ENCODE peak calls at places on chromosomes 16 and 17, in seven cellular contexts. R is NB4, M is ureter, J is RKO, O is EL, E is psoas muscle, G is non-pigmented ciliary epithelial cell. S is an unnamed sample.

GRCh38 chr17:57739402-57740224 is 5.5 kb downstream of the CCDC182 start:
- DNase-seq in R (peak; percentile 43), O (no peak), E (no peak), M (no peak), J (peak; percentile 8), G (no peak), S (peak; percentile 15)

GRCh38 chr17:12522743-12523181 is 142.9 kb upstream of the MYOCD start:
- DNase-seq in J (no peak), O (peak; percentile 82), R (no peak), G (peak; percentile 6), M (no peak), E (no peak), S (no peak)

GRCh38 chr17:41864498-41864836 is 756 bp downstream of the KLHL11 start:
- DNase-seq in M (no peak), R (no peak), O (peak; percentile 36), J (no peak), G (no peak), E (no peak), S (no peak)

GRCh38 chr17:38742431-38743308 is 5.5 kb downstream of the PCGF2 start:
- DNase-seq in J (peak; percentile 55), M (peak; percentile 79), O (no peak), R (no peak), E (no peak), G (peak; percentile 56), S (peak; percentile 95)

GRCh38 chr16:583470-583814 is 6.4 kb upstream of the RAB40C start:
- DNase-seq in O (no peak), J (no peak), R (peak; percentile 19), E (no peak), G (no peak), M (no peak), S (no peak)

GRCh38 chr17:32609085-32609484 is 122.3 kb downstream of the CDK5R1 start:
- DNase-seq in O (peak; percentile 23), E (peak; percentile 56), M (peak; percentile 65), R (peak; percentile 82), G (no peak), J (peak; percentile 15), S (peak; percentile 26)

GRCh38 chr16:79370736-79371135 is 229.8 kb downstream of the MAF start:
- DNase-seq in M (no peak), J (no peak), E (no peak), O (no peak), R (no peak), G (no peak), S (no peak)

GRCh38 chr17:17723354-17724261 is 42.4 kb downstream of the RAI1 start:
- DNase-seq in R (peak; percentile 63), O (peak; percentile 85), M (no peak), E (no peak), G (no peak), J (no peak), S (peak; percentile 70)

GRCh38 chr17:38939987-38940386 is 14.6 kb downstream of the LASP1NB start:
- DNase-seq in O (no peak), E (no peak), R (no peak), J (no peak), G (no peak), M (no peak), S (no peak)

GRCh38 chr16:27446721-27447120 is 44.7 kb downstream of the IL21R start:
- DNase-seq in R (peak; percentile 19), G (no peak), M (no peak), E (no peak), J (no peak), O (no peak), S (no peak)

GRCh38 chr17:80023261-80024205 is 12.1 kb downstream of the TBC1D16 start:
- DNase-seq in O (no peak), J (no peak), M (no peak), E (no peak), G (no peak), R (no peak), S (no peak)

GRCh38 chr17:79970576-79971068 is 65.0 kb downstream of the TBC1D16 start:
- DNase-seq in R (peak; percentile 78), M (no peak), O (peak; percentile 19), E (no peak), J (no peak), G (no peak), S (peak; percentile 74)

GRCh38 chr16:68778551-68779231 is 41.6 kb downstream of the CDH1 start:
- DNase-seq in G (no peak), J (no peak), M (peak; percentile 48), O (no peak), R (no peak), E (no peak), S (no peak)

GRCh38 chr16:58615280-58615679 is 14.3 kb downstream of the CNOT1 start:
- DNase-seq in G (no peak), M (no peak), O (peak; percentile 72), R (no peak), E (no peak), J (no peak), S (no peak)

GRCh38 chr17:78600181-78600651 is 23.0 kb upstream of the DNAH17 start:
- DNase-seq in G (no peak), R (no peak), J (peak; percentile 41), M (no peak), E (no peak), O (no peak), S (peak; percentile 72)

GRCh38 chr16:84220851-84221250 is 19.0 kb downstream of the KCNG4 start:
- DNase-seq in E (no peak), G (peak; percentile 48), M (no peak), O (peak; percentile 21), J (no peak), R (no peak), S (no peak)

GRCh38 chr17:8223356-8224063 is 13.1 kb upstream of the AURKB start:
- DNase-seq in O (peak; percentile 68), J (peak; percentile 79), E (peak; percentile 76), M (peak; percentile 75), R (peak; percentile 88), G (no peak), S (peak; percentile 57)

GRCh38 chr16:52050418-52050817 is 496.5 kb downstream of the TOX3 start:
- DNase-seq in G (no peak), J (peak; percentile 47), R (peak; percentile 41), M (no peak), E (no peak), O (peak; percentile 3), S (no peak)

GRCh38 chr17:78779848-78780247 is 2.2 kb downstream of the CYTH1 start:
- DNase-seq in G (no peak), E (no peak), J (no peak), R (no peak), O (no peak), M (no peak), S (peak; percentile 28)

GRCh38 chr17:10099051-10099571 is 99.3 kb downstream of the GAS7 start:
- DNase-seq in R (peak; percentile 48), M (no peak), G (no peak), E (no peak), J (no peak), O (peak; percentile 37), S (no peak)

GRCh38 chr17:37714897-37715296 is 30.0 kb downstream of the HNF1B start:
- DNase-seq in M (no peak), E (no peak), G (no peak), O (no peak), J (no peak), R (no peak), S (no peak)

GRCh38 chr17:42684033-42684625 is 1.8 kb downstream of the CNTNAP1 start:
- DNase-seq in J (no peak), R (no peak), O (no peak), M (no peak), G (no peak), E (no peak), S (no peak)

GRCh38 chr16:78715673-78716072 is 616.2 kb downstream of the WWOX start:
- DNase-seq in G (no peak), R (no peak), O (no peak), M (no peak), E (no peak), J (no peak), S (no peak)

GRCh38 chr16:29808219-29808900 is 2.0 kb downstream of the MAZ start:
- DNase-seq in M (peak; percentile 61), J (peak; percentile 45), O (no peak), E (no peak), G (no peak), R (peak; percentile 53), S (no peak)

GRCh38 chr17:31877911-31878702 is 19.1 kb upstream of the COPRS start:
- DNase-seq in R (no peak), M (no peak), E (no peak), G (peak; percentile 49), O (no peak), J (no peak), S (peak; percentile 56)

GRCh38 chr16:4694664-4695451 is 1.5 kb downstream of the NUDT16L1 start:
- DNase-seq in E (peak; percentile 56), M (peak; percentile 46), G (no peak), J (no peak), O (no peak), R (peak; percentile 32), S (peak; percentile 27)

GRCh38 chr16:57732011-57732410 is 3.6 kb upstream of the KATNB1 start:
- DNase-seq in O (peak; percentile 32), E (no peak), R (peak; percentile 39), G (no peak), J (peak; percentile 57), M (no peak), S (no peak)

GRCh38 chr16:24670623-24671454 is 58.6 kb upstream of the TNRC6A start:
- DNase-seq in J (no peak), R (no peak), E (peak; percentile 49), G (peak; percentile 52), O (peak; percentile 86), M (peak; percentile 52), S (peak; percentile 61)

GRCh38 chr17:71482625-71483024 is 638.2 kb upstream of the SOX9 start:
- DNase-seq in E (no peak), M (no peak), R (no peak), G (no peak), J (no peak), O (no peak), S (no peak)

GRCh38 chr17:61174310-61174709 is 225.3 kb upstream of the TBX2 start:
- DNase-seq in M (no peak), G (no peak), R (no peak), O (no peak), E (no peak), J (no peak), S (no peak)

GRCh38 chr17:33137411-33137810 is 145.8 kb downstream of the SPACA3 start:
- DNase-seq in G (no peak), E (no peak), M (no peak), J (no peak), O (no peak), R (no peak), S (no peak)

GRCh38 chr16:65782537-65783290 is 583.8 kb upstream of the CDH5 start:
- DNase-seq in E (no peak), M (no peak), R (no peak), O (peak; percentile 86), J (no peak), G (peak; percentile 40), S (no peak)

GRCh38 chr16:82337355-82337754 is 167.3 kb upstream of the MPHOSPH6 start:
- DNase-seq in G (no peak), R (no peak), O (no peak), E (no peak), M (no peak), J (no peak), S (no peak)

GRCh38 chr17:79785900-79786810 is 8.2 kb downstream of the CBX2 start:
- DNase-seq in R (no peak), M (no peak), E (no peak), J (no peak), O (no peak), G (no peak), S (no peak)

GRCh38 chr17:55344514-55344997 is 77.1 kb downstream of the MMD start:
- DNase-seq in G (no peak), E (no peak), J (no peak), M (no peak), O (no peak), R (no peak), S (no peak)

GRCh38 chr16:10622036-10622921 is 41.9 kb upstream of the EMP2 start:
- DNase-seq in E (no peak), M (no peak), O (no peak), G (no peak), R (no peak), J (no peak), S (no peak)

S was measured in dermis blood vessel endothelial cell.